ENCODE peak calls at places on chromosomes 4 and X, in four cellular contexts. One of them, this sample, is unnamed.

GRCh38 chr4:24794916-24795665 is at the start of gene SOD3:
- DNase-seq in NCI-H146: peak; percentile 55
- DNase-seq in Kasumi-1: no peak
- DNase-seq in T-helper 9 cell: no peak
- DNase-seq in this sample: no peak

GRCh38 chr4:184457530-184458249 is 16.7 kb downstream of the IRF2 start:
- DNase-seq in Kasumi-1: no peak
- DNase-seq in T-helper 9 cell: no peak
- DNase-seq in NCI-H146: no peak
- DNase-seq in this sample: peak; percentile 12

GRCh38 chr4:105474110-105474518 is 252 bp upstream of the PPA2 start:
- DNase-seq in T-helper 9 cell: peak; percentile 75
- DNase-seq in Kasumi-1: peak; percentile 83
- DNase-seq in NCI-H146: no peak
- DNase-seq in this sample: peak; percentile 79

GRCh38 chrX:34300871-34301270 is 168.8 kb upstream of the FAM47A start:
- DNase-seq in Kasumi-1: peak; percentile 11
- DNase-seq in T-helper 9 cell: no peak
- DNase-seq in NCI-H146: peak; percentile 16
- DNase-seq in this sample: no peak

GRCh38 chr4:61619528-61619927 is 419.4 kb downstream of the ADGRL3 start:
- DNase-seq in T-helper 9 cell: no peak
- DNase-seq in NCI-H146: peak; percentile 13
- DNase-seq in Kasumi-1: no peak
- DNase-seq in this sample: no peak

GRCh38 chr4:88630756-88631155 is 38.5 kb downstream of the HERC3 start:
- DNase-seq in Kasumi-1: no peak
- DNase-seq in T-helper 9 cell: no peak
- DNase-seq in NCI-H146: no peak
- DNase-seq in this sample: peak; percentile 3

GRCh38 chrX:39805022-39805421 is 292.7 kb downstream of the BCOR start:
- DNase-seq in Kasumi-1: no peak
- DNase-seq in NCI-H146: no peak
- DNase-seq in T-helper 9 cell: no peak
- DNase-seq in this sample: no peak

GRCh38 chr4:27357283-27357682 is 496.6 kb downstream of the STIM2 start:
- DNase-seq in NCI-H146: peak; percentile 4
- DNase-seq in Kasumi-1: peak; percentile 53
- DNase-seq in T-helper 9 cell: no peak
- DNase-seq in this sample: no peak

GRCh38 chrX:153909024-153909979 is 4.8 kb downstream of the AVPR2 start:
- DNase-seq in Kasumi-1: no peak
- DNase-seq in NCI-H146: no peak
- DNase-seq in T-helper 9 cell: no peak
- DNase-seq in this sample: no peak

GRCh38 chr4:179626687-179627086 is 2184.4 kb upstream of the AGA start:
- DNase-seq in NCI-H146: no peak
- DNase-seq in T-helper 9 cell: no peak
- DNase-seq in Kasumi-1: peak; percentile 20
- DNase-seq in this sample: no peak

GRCh38 chr4:7399433-7400234 is 35.1 kb downstream of the PSAPL1 start:
- DNase-seq in NCI-H146: no peak
- DNase-seq in Kasumi-1: no peak
- DNase-seq in T-helper 9 cell: no peak
- DNase-seq in this sample: no peak

GRCh38 chr4:7063362-7063761 is 4.5 kb downstream of the GRPEL1 start:
- DNase-seq in T-helper 9 cell: no peak
- DNase-seq in NCI-H146: no peak
- DNase-seq in Kasumi-1: no peak
- DNase-seq in this sample: no peak

GRCh38 chrX:6021316-6022091 is 207.2 kb downstream of the NLGN4X start:
- DNase-seq in NCI-H146: peak; percentile 17
- DNase-seq in T-helper 9 cell: no peak
- DNase-seq in Kasumi-1: peak; percentile 16
- DNase-seq in this sample: no peak

GRCh38 chr4:140312101-140312500 is 61.3 kb upstream of the SCOC start:
- DNase-seq in NCI-H146: no peak
- DNase-seq in Kasumi-1: no peak
- DNase-seq in T-helper 9 cell: no peak
- DNase-seq in this sample: no peak

GRCh38 chr4:122776916-122777315 is 44.4 kb downstream of the BBS12 start:
- DNase-seq in T-helper 9 cell: no peak
- DNase-seq in Kasumi-1: no peak
- DNase-seq in NCI-H146: peak; percentile 17
- DNase-seq in this sample: no peak

GRCh38 chr4:1038948-1039492 is 27.6 kb downstream of the FGFRL1 start:
- DNase-seq in NCI-H146: no peak
- DNase-seq in Kasumi-1: no peak
- DNase-seq in T-helper 9 cell: no peak
- DNase-seq in this sample: no peak

GRCh38 chr4:54586343-54586953 is 71.3 kb upstream of the KIT start:
- DNase-seq in T-helper 9 cell: no peak
- DNase-seq in NCI-H146: peak; percentile 43
- DNase-seq in Kasumi-1: no peak
- DNase-seq in this sample: peak; percentile 31

GRCh38 chr4:113760852-113761681 is 471 bp downstream of the CAMK2D start:
- DNase-seq in NCI-H146: peak; percentile 70
- DNase-seq in Kasumi-1: peak; percentile 42
- DNase-seq in T-helper 9 cell: peak; percentile 36
- DNase-seq in this sample: peak; percentile 72

GRCh38 chr4:135227842-135228241 is 1026.3 kb upstream of the PABPC4L start:
- DNase-seq in NCI-H146: no peak
- DNase-seq in Kasumi-1: no peak
- DNase-seq in T-helper 9 cell: no peak
- DNase-seq in this sample: no peak

GRCh38 chrX:29359276-29359675 is 772.0 kb downstream of the IL1RAPL1 start:
- DNase-seq in NCI-H146: no peak
- DNase-seq in Kasumi-1: no peak
- DNase-seq in T-helper 9 cell: no peak
- DNase-seq in this sample: no peak

GRCh38 chrX:103517246-103517645 is 2.0 kb downstream of the RAB40A start:
- DNase-seq in Kasumi-1: no peak
- DNase-seq in T-helper 9 cell: no peak
- DNase-seq in NCI-H146: no peak
- DNase-seq in this sample: no peak

GRCh38 chr4:11741190-11741652 is 312.5 kb upstream of the HS3ST1 start:
- DNase-seq in Kasumi-1: no peak
- DNase-seq in T-helper 9 cell: no peak
- DNase-seq in NCI-H146: no peak
- DNase-seq in this sample: no peak

GRCh38 chr4:154503598-154503997 is 12.0 kb upstream of the DCHS2 start:
- DNase-seq in NCI-H146: peak; percentile 4
- DNase-seq in Kasumi-1: peak; percentile 42
- DNase-seq in T-helper 9 cell: no peak
- DNase-seq in this sample: no peak

GRCh38 chr4:7798215-7798995 is 141.3 kb downstream of the AFAP1 start:
- DNase-seq in NCI-H146: no peak
- DNase-seq in T-helper 9 cell: no peak
- DNase-seq in Kasumi-1: no peak
- DNase-seq in this sample: peak; percentile 12

GRCh38 chr4:182853731-182854130 is 63.5 kb downstream of the DCTD start:
- DNase-seq in NCI-H146: no peak
- DNase-seq in Kasumi-1: no peak
- DNase-seq in T-helper 9 cell: no peak
- DNase-seq in this sample: no peak

GRCh38 chrX:19674041-19674769 is 158.9 kb upstream of the MAP3K15 start:
- DNase-seq in Kasumi-1: no peak
- DNase-seq in NCI-H146: no peak
- DNase-seq in T-helper 9 cell: no peak
- DNase-seq in this sample: no peak

GRCh38 chrX:13128104-13128503 is 83.7 kb upstream of the FAM9C start:
- DNase-seq in T-helper 9 cell: no peak
- DNase-seq in Kasumi-1: no peak
- DNase-seq in NCI-H146: no peak
- DNase-seq in this sample: no peak

GRCh38 chrX:30489323-30489722 is 88.2 kb downstream of the TASL start:
- DNase-seq in Kasumi-1: peak; percentile 0
- DNase-seq in T-helper 9 cell: no peak
- DNase-seq in NCI-H146: peak; percentile 67
- DNase-seq in this sample: peak; percentile 18

GRCh38 chr4:13984996-13985780 is 357.7 kb upstream of the BOD1L1 start:
- DNase-seq in T-helper 9 cell: no peak
- DNase-seq in Kasumi-1: no peak
- DNase-seq in NCI-H146: no peak
- DNase-seq in this sample: peak; percentile 56

GRCh38 chr4:146338512-146338911 is 124.2 kb downstream of the REELD1 start:
- DNase-seq in NCI-H146: no peak
- DNase-seq in Kasumi-1: no peak
- DNase-seq in T-helper 9 cell: no peak
- DNase-seq in this sample: no peak

GRCh38 chrX:56978172-56978571 is 17.2 kb downstream of the SPIN3 start:
- DNase-seq in Kasumi-1: peak; percentile 30
- DNase-seq in T-helper 9 cell: peak; percentile 9
- DNase-seq in NCI-H146: peak; percentile 41
- DNase-seq in this sample: no peak

GRCh38 chrX:139766545-139766983 is 58.6 kb upstream of the MCF2 start:
- DNase-seq in Kasumi-1: peak; percentile 61
- DNase-seq in T-helper 9 cell: no peak
- DNase-seq in NCI-H146: no peak
- DNase-seq in this sample: no peak